ENCODE peak calls at places on chromosomes 3 and 15, in four cellular contexts. I is mesendoderm, Q is IMR-90, R is H1. D is an unnamed sample.

GRCh38 chr15:48643236-48643635 is 2.3 kb downstream of the FBN1 start:
- DNase-seq in R (no peak), Q (no peak), I (no peak), D (no peak)

GRCh38 chr15:100900136-100900894 is 18.8 kb upstream of the LRRK1 start:
- DNase-seq in I (no peak), R (no peak), Q (no peak), D (no peak)

GRCh38 chr3:65778966-65779365 is 259.8 kb downstream of the MAGI1 start:
- DNase-seq in I (no peak), R (no peak), Q (peak), D (no peak)

GRCh38 chr3:31704651-31705179 is 172.0 kb downstream of the STT3B start:
- DNase-seq in I (no peak), Q (peak), R (no peak), D (no peak)

GRCh38 chr15:28456476-28457395 is 76.0 kb downstream of the GOLGA8G start:
- DNase-seq in I (no peak), Q (peak), R (no peak), D (peak)

GRCh38 chr15:50358805-50359204 is 3.8 kb upstream of the GABPB1 start:
- DNase-seq in Q (peak), R (no peak), I (peak), D (peak)

GRCh38 chr3:190586631-190587000 is 72.7 kb downstream of the IL1RAP start:
- DNase-seq in R (no peak), Q (peak), I (peak), D (no peak)

GRCh38 chr3:124878561-124879394 is 8.4 kb downstream of the ITGB5 start:
- DNase-seq in I (no peak), R (no peak), Q (peak), D (no peak)

GRCh38 chr15:92305342-92305741 is 88.3 kb upstream of the ST8SIA2 start:
- DNase-seq in R (no peak), I (no peak), Q (no peak), D (no peak)

GRCh38 chr3:154210986-154211385 is 89.8 kb downstream of the ARHGEF26 start:
- DNase-seq in R (no peak), Q (no peak), I (no peak), D (no peak)

GRCh38 chr15:64915518-64916227 is 4.0 kb downstream of the ANKDD1A start:
- DNase-seq in R (no peak), Q (no peak), I (peak), D (peak)
- H3K56ac ChIP-seq in R (no peak), Q (no peak), I (peak), D (no peak)

GRCh38 chr3:138172625-138173024 is 2.1 kb downstream of the DBR1 start:
- DNase-seq in I (no peak), R (no peak), Q (no peak), D (no peak)
- H3K56ac ChIP-seq in I (no peak), R (no peak), Q (no peak), D (no peak)

GRCh38 chr15:65394280-65394789 is 16.5 kb upstream of the IGDCC3 start:
- DNase-seq in Q (no peak), R (no peak), I (no peak), D (no peak)

GRCh38 chr15:65393091-65393490 is 15.3 kb upstream of the IGDCC3 start:
- DNase-seq in R (no peak), Q (no peak), I (no peak), D (no peak)

GRCh38 chr15:65392368-65392767 is 14.6 kb upstream of the IGDCC3 start:
- DNase-seq in I (no peak), R (no peak), Q (no peak), D (no peak)

GRCh38 chr15:65394936-65395335 is 17.1 kb upstream of the IGDCC3 start:
- DNase-seq in Q (no peak), I (no peak), R (no peak), D (no peak)

DNA sequence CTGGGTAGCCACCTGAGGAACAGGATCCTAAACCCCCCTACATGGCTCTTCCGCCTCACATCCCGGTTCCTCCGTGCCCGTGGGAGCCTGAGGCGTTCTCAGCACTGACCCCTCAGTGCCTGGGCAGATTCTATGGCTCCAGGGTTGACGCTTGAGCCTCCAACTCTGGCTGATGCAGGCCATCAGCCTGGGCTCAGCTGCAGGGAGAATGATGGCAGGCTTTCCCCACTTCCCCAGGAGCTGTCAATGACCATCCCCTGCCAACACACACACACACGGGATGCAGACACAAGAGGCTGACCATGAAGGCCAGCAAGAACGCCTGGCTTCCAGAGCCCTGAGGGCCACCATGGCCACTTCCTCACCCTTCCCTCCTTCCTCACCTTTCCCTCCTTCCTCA is 15.8 kb upstream of the IGDCC3 start:
- DNase-seq in I (no peak), Q (no peak), R (no peak), D (no peak)
- H3K56ac ChIP-seq in I (no peak), Q (no peak), R (no peak), D (no peak)

GRCh38 chr3:183069086-183069485 is 30.2 kb downstream of the MCCC1 start:
- DNase-seq in R (no peak), I (no peak), Q (no peak), D (no peak)
- H3K56ac ChIP-seq in R (no peak), I (no peak), Q (no peak), D (no peak)

GRCh38 chr15:37361621-37362020 is 261.3 kb upstream of the MEIS2 start:
- DNase-seq in I (no peak), R (no peak), Q (no peak), D (no peak)
- H3K56ac ChIP-seq in I (no peak), R (no peak), Q (no peak), D (no peak)

GRCh38 chr3:192821161-192821560 is 93.8 kb upstream of the FGF12 start:
- DNase-seq in R (no peak), I (no peak), Q (no peak), D (no peak)
- H3K56ac ChIP-seq in R (no peak), I (no peak), Q (no peak), D (no peak)

GRCh38 chr3:167288737-167289136 is 91.4 kb downstream of the ZBBX start:
- DNase-seq in R (no peak), Q (no peak), I (no peak), D (no peak)
- H3K56ac ChIP-seq in R (no peak), Q (no peak), I (no peak), D (no peak)

D was measured in H9.